ENCODE peak calls at places on chromosomes 3 and 15, in five cellular contexts. T, N, O, P and M are unnamed samples.

GRCh38 chr3:153028336-153028735 is 133.7 kb upstream of the RAP2B start:
- DNase-seq in T (no peak), N (no peak), O (peak), P (no peak), M (no peak)

GRCh38 chr15:94234300-94234699 is 2.9 kb downstream of the MCTP2 start:
- DNase-seq in T (no peak), N (no peak), O (peak), P (no peak), M (no peak)

GRCh38 chr3:63228677-63229076 is 49.4 kb upstream of the SYNPR start:
- DNase-seq in T (no peak), N (peak), O (peak), P (peak), M (peak)

GRCh38 chr15:69574506-69574905 is 121.9 kb downstream of the RPLP1 start:
- DNase-seq in T (no peak), N (no peak), O (no peak), P (no peak), M (no peak)

GRCh38 chr3:17372811-17373210 is 369.6 kb downstream of the TBC1D5 start:
- DNase-seq in T (no peak), N (no peak), O (no peak), P (no peak), M (peak)

GRCh38 chr3:47711596-47711995 is 70.1 kb downstream of the SMARCC1 start:
- DNase-seq in T (no peak), N (no peak), O (no peak), P (no peak), M (no peak)

GRCh38 chr15:45064386-45064785 is 41.4 kb downstream of the SORD start:
- DNase-seq in T (no peak), N (no peak), O (peak), P (no peak), M (no peak)

GRCh38 chr3:101665357-101665756 is 11.6 kb downstream of the ZBTB11 start:
- DNase-seq in T (no peak), N (no peak), O (no peak), P (no peak), M (no peak)

GRCh38 chr3:133491481-133492059 is 81.9 kb upstream of the CDV3 start:
- DNase-seq in T (no peak), N (no peak), O (no peak), P (no peak), M (no peak)

GRCh38 chr3:102511168-102511567 is 76.4 kb downstream of the ZPLD1 start:
- DNase-seq in T (no peak), N (no peak), O (no peak), P (no peak), M (peak)

GRCh38 chr15:70910958-70911357 is 18.3 kb downstream of the LRRC49 start:
- DNase-seq in T (no peak), N (no peak), O (no peak), P (no peak), M (no peak)
- H3K4me3 ChIP-seq in T (no peak), N (no peak), O (no peak), P (no peak), M (no peak)

DNA sequence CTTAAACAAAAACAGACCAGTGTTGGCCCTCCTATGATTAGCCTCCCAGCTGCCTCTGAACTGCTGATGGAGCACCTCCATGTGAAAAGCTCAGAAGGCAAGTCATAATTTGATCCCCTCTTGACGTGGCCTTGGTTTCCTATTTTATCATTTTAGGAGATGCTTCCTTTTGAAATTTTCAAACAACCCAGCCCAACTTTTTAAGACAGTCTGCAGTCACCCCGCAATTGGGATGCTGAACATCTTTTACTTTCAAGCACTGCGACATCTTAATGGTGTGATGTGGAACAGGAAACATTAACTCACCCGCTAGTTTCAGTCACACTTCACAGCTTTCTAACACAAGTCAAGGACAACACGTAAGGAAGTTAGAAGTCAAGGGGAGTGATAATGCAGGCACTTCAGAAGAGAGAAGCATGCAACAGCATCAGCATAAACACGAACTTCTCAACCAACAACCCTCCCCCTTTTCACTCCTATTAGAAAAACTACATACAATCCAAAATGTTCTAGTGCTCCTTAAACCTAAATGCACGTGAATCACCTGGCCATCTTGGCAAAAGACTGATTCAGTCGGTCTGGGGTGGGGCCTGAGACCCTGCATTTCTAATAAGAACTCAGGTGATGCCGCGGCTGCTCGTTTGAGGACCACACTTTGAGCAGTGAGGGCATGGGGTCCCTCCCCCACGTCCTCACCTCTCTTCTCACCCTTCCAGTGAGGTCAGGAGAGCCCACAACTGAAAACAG is 161.5 kb downstream of the FOXP1 start:
- DNase-seq in T (no peak), N (no peak), O (no peak), P (no peak), M (no peak)
- H3K4me3 ChIP-seq in T (no peak), N (no peak), O (no peak), P (no peak), M (no peak)

GRCh38 chr15:55991841-55992768 is 1.3 kb downstream of the NEDD4 start:
- DNase-seq in T (no peak), N (no peak), O (no peak), P (no peak), M (no peak)
- H3K4me3 ChIP-seq in T (peak), N (peak), O (peak), P (no peak), M (peak)

DNA sequence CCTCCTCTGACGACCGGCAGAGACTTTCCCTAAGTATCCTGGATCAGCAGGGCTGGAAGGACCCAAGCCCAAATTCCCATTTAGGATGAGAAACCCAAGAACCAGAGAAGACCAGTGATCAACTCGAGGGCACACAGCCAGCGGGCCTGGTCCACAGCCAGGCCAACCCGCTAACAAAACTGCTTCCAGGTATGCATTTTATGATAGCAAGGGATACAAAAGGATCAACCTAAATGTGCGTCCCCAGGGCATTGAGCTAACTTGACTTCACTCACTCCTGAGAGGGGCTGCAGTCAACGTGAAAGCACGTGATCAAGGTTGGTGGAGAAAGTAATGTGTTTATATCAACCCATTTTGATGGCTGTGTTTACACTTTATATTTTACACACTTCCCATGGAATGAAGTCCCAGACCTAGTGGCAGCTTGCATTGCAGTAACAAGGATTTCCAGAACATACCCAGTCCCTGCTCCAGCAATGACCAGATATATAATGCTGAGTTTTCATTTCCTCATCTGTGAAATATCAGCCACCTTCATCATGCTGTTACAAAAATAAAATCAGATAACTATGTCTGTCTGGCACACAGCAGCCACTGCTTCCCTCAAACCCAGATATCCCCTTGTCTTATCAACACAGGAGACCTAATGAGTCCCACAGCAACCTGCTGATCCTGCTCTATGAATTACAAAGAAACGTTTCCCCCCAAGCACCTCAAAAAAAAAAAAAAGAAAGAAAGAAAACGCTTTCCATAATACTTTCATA is 2.1 kb downstream of the KLHL6 start:
- DNase-seq in T (no peak), N (no peak), O (no peak), P (no peak), M (no peak)
- H3K4me3 ChIP-seq in T (no peak), N (no peak), O (no peak), P (no peak), M (no peak)